ENCODE peak calls at places on chromosomes 16 and 17, in nine cellular contexts. R is fibroblast of pulmonary artery, I is BJ, Z is mesothelial cell of epicardium, J is WTC11, F is fibroblast of lung, X is gastrocnemius medialis, O is cardiac muscle cell, H is astrocyte of the cerebellum. B is an unnamed sample.

GRCh38 chr16:21128991-21129390 is 21.7 kb downstream of the DNAH3 start:
- DNase-seq in I (no peak), J (no peak), F (no peak), X (no peak), Z (no peak), R (no peak), H (no peak), O (no peak), B (no peak)

GRCh38 chr16:79137528-79137927 is 463.0 kb downstream of the MAF start:
- DNase-seq in X (no peak), Z (no peak), O (no peak), H (no peak), I (no peak), J (no peak), R (no peak), F (no peak), B (no peak)

GRCh38 chr17:63834431-63835166 is 7.1 kb upstream of the FTSJ3 start:
- DNase-seq in Z (no peak), J (peak; percentile 70), X (peak; percentile 80), O (peak; percentile 85), H (no peak), F (peak; percentile 82), I (peak; percentile 34), R (peak; percentile 76), B (peak; percentile 48)

GRCh38 chr16:1122031-1122765 is 26.2 kb upstream of the C1QTNF8 start:
- DNase-seq in J (no peak), I (no peak), H (no peak), R (no peak), F (no peak), X (no peak), O (no peak), Z (no peak), B (no peak)

GRCh38 chr16:86228713-86229112 is 281.6 kb upstream of the FOXF1 start:
- DNase-seq in Z (no peak), O (no peak), J (no peak), R (no peak), I (no peak), X (no peak), F (no peak), H (no peak), B (no peak)

GRCh38 chr16:29303520-29303919 is 103.0 kb downstream of the NPIPB11 start:
- DNase-seq in J (no peak), H (no peak), R (no peak), I (no peak), X (no peak), F (no peak), O (no peak), Z (no peak), B (no peak)

GRCh38 chr17:55409030-55409800 is 12.4 kb downstream of the MMD start:
- DNase-seq in H (no peak), F (no peak), R (no peak), I (no peak), Z (no peak), O (no peak), X (no peak), J (no peak), B (no peak)

GRCh38 chr16:35221482-35222185 is 1762.2 kb downstream of the TP53TG3F start:
- DNase-seq in X (no peak), I (no peak), O (no peak), Z (no peak), H (no peak), J (no peak), R (no peak), F (no peak), B (no peak)

GRCh38 chr16:5516115-5516514 is 418.5 kb upstream of the EEF2KMT start:
- DNase-seq in J (no peak), Z (no peak), F (no peak), H (no peak), O (no peak), I (no peak), X (no peak), R (no peak), B (no peak)

DNA sequence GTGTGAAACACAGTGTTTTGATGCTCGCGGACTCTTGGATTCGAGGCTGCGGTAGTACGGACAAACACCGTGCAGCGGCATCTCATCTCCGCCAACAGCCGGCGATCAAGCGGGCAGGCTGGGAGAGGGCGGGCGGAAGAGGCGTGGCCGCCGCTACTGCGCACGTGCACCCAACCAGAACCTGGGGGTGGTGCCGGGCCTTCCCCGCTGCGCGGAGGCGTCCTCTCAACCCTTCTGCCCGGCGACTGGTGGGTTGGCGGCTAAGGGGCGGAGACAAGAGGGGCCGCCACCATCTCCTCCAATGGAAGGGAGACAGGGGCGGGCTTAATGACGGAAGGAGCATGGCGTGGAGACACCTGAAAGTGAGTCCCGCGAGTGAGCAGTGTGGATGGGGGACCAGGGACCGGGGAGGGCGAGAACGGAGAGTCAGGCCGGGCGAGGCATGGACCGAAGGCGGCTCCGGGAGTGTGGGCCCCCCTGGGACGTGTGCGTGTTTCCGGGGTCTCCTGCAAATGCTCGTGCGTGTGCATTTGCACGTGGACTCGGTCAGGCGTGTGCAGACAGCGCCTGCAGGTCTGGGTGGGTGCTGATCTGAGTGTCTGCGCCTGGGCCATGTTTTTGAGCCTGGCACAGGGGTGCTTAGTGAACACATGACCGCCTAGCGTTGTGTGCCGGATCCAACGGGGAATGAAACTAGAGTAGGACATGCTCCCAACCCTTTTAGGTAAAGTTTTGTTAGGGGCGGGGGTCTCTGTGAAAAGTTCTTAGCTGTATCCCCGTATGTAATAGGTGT is at the start of gene DHODH:
- DNase-seq in J (peak; percentile 98), R (peak; percentile 97), I (peak; percentile 89), Z (peak; percentile 95), O (peak; percentile 99), X (peak; percentile 98), F (peak; percentile 98), H (peak; percentile 94), B (peak; percentile 93)
- TF ChIP-seq CTCF in J (no peak), R (no peak), I (no peak), Z (no peak), O (peak; percentile 12), X (no peak), F (no peak), H (peak; percentile 13), B (no peak)

GRCh38 chr17:7886227-7887037 is 2.2 kb upstream of the CHD3 start:
- DNase-seq in F (peak; percentile 22), R (peak; percentile 30), X (no peak), H (no peak), J (peak; percentile 46), O (peak; percentile 42), Z (no peak), I (no peak), B (no peak)

GRCh38 chr17:7887482-7888183 is 956 bp upstream of the CHD3 start:
- DNase-seq in I (peak; percentile 88), Z (peak; percentile 92), F (peak; percentile 94), R (peak; percentile 99), O (peak; percentile 99), X (peak; percentile 80), H (peak; percentile 92), J (peak; percentile 79), B (peak; percentile 96)

GRCh38 chr17:7885357-7886226 is 3.0 kb upstream of the CHD3 start:
- DNase-seq in H (no peak), O (peak; percentile 53), Z (no peak), X (peak; percentile 23), I (no peak), F (peak; percentile 48), J (peak; percentile 53), R (peak; percentile 31), B (no peak)

GRCh38 chr17:7888184-7888920 is at the start of gene CHD3:
- DNase-seq in O (peak; percentile 34), Z (no peak), I (no peak), R (peak; percentile 21), F (no peak), J (no peak), H (no peak), X (no peak), B (no peak)

DNA sequence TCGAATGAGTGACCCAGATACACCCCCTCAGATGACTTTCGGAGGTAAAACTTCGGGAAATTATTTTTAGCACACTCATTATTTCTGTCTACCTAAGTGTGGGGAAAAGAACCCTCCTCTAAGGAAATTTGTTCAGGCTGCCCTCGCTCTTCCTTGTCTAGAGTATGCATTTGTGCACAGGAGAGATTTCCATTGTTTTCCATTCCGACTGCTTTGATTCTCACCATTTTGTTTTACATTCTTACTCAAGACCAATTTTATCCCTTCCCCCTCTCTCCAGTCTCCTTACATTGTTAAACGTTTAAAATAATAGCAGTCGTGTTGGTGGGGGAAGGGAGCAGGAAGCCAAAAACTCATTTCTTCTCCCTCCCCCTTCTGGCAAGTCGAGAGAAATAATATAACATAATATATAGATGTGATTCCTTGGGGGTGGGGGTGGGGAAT is 1.5 kb upstream of the CHD3 start:
- DNase-seq in H (no peak), R (no peak), O (no peak), Z (no peak), F (no peak), X (no peak), I (no peak), J (no peak), B (no peak)
- TF ChIP-seq CTCF in H (no peak), R (peak; percentile 5), O (no peak), Z (no peak), F (no peak), X (no peak), I (peak; percentile 6), J (no peak), B (peak; percentile 7)

GRCh38 chr17:44375196-44376017 is 11.8 kb upstream of the FAM171A2 start:
- DNase-seq in F (no peak), H (no peak), X (no peak), J (peak; percentile 42), Z (no peak), R (no peak), O (no peak), I (no peak), B (no peak)

GRCh38 chr17:44376779-44377178 is 12.7 kb downstream of the ITGA2B start:
- DNase-seq in I (no peak), O (no peak), F (no peak), Z (no peak), X (no peak), R (no peak), J (no peak), H (no peak), B (no peak)

GRCh38 chr17:44374306-44375195 is 10.9 kb upstream of the FAM171A2 start:
- DNase-seq in O (no peak), Z (no peak), R (no peak), I (no peak), F (no peak), X (no peak), H (no peak), J (peak; percentile 77), B (no peak)

GRCh38 chr17:44378171-44378705 is 11.2 kb downstream of the ITGA2B start:
- DNase-seq in J (no peak), F (no peak), H (no peak), O (no peak), I (no peak), R (no peak), Z (no peak), X (no peak), B (no peak)

DNA sequence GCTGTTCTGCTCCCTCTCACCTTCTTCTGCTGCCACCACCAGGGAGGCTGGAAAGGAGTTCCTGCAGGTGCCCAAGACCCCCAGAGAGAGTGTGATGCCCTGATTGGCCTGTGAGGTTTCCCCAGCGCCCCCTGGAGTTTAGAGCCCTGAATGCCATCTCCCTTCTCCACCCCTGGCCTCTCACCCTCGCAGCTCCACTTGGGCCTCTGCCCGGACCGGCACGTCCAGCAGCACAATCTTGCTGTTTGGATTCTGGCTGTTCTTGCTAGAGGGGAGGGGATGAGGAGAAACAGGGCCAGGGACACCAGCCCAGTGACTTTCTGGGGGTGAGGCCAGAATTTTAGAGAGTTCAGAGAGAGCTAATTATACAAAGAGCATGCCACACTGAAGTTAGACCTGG is 12.5 kb upstream of the FAM171A2 start:
- DNase-seq in Z (no peak), F (no peak), I (no peak), H (no peak), O (peak; percentile 65), X (no peak), R (peak; percentile 35), J (peak; percentile 74), B (no peak)
- TF ChIP-seq CTCF in Z (peak; percentile 19), F (peak; percentile 53), I (peak; percentile 50), H (peak; percentile 48), O (peak; percentile 60), X (no peak), R (peak; percentile 54), J (peak; percentile 55), B (peak; percentile 51)

GRCh38 chr17:81397314-81398169 is 2.3 kb downstream of the BAHCC1 start:
- DNase-seq in Z (no peak), X (no peak), H (no peak), J (peak; percentile 83), F (peak; percentile 67), O (peak; percentile 74), I (no peak), R (peak; percentile 70), B (no peak)
- TF ChIP-seq CTCF in Z (peak; percentile 35), X (no peak), H (peak; percentile 27), J (no peak), F (no peak), O (peak; percentile 19), I (peak; percentile 17), R (no peak), B (peak; percentile 30)

B was measured in AG04450.